ENCODE peak calls at places on chromosomes 4 and X, in ten cellular contexts. One of them, this sample, is unnamed.

GRCh38 chrX:54820737-54821136 is 13.2 kb downstream of the MAGED2 start:
- DNase-seq in body of pancreas: no peak
- DNase-seq in stomach: no peak
- DNase-seq in Peyer's patch: no peak
- DNase-seq in right lobe of liver: no peak
- DNase-seq in heart left ventricle: no peak
- DNase-seq in HepG2: no peak
- DNase-seq in A549: no peak
- DNase-seq in sigmoid colon: no peak
- DNase-seq in HCT116: no peak
- DNase-seq in this sample: no peak

GRCh38 chr4:162644346-162644745 is 480.5 kb upstream of the FSTL5 start:
- DNase-seq in body of pancreas: no peak
- DNase-seq in stomach: no peak
- DNase-seq in Peyer's patch: no peak
- DNase-seq in right lobe of liver: no peak
- DNase-seq in heart left ventricle: no peak
- DNase-seq in HepG2: no peak
- DNase-seq in A549: no peak
- DNase-seq in sigmoid colon: no peak
- DNase-seq in HCT116: no peak
- DNase-seq in this sample: no peak

GRCh38 chr4:73897380-73898136 is 28.4 kb downstream of the CXCL1 start:
- DNase-seq in body of pancreas: no peak
- DNase-seq in stomach: no peak
- DNase-seq in Peyer's patch: no peak
- DNase-seq in right lobe of liver: no peak
- DNase-seq in heart left ventricle: no peak
- DNase-seq in HepG2: no peak
- DNase-seq in A549: no peak
- DNase-seq in sigmoid colon: no peak
- DNase-seq in HCT116: no peak
- DNase-seq in this sample: no peak

GRCh38 chr4:156255608-156256007 is 301.9 kb upstream of the CTSO start:
- DNase-seq in body of pancreas: no peak
- DNase-seq in stomach: no peak
- DNase-seq in Peyer's patch: no peak
- DNase-seq in right lobe of liver: no peak
- DNase-seq in heart left ventricle: no peak
- DNase-seq in HepG2: no peak
- DNase-seq in A549: no peak
- DNase-seq in sigmoid colon: no peak
- DNase-seq in HCT116: no peak
- DNase-seq in this sample: no peak

GRCh38 chrX:92232182-92232581 is 453.0 kb downstream of the PCDH11X start:
- DNase-seq in body of pancreas: no peak
- DNase-seq in stomach: no peak
- DNase-seq in Peyer's patch: no peak
- DNase-seq in right lobe of liver: no peak
- DNase-seq in heart left ventricle: no peak
- DNase-seq in HepG2: peak
- DNase-seq in A549: peak
- DNase-seq in sigmoid colon: no peak
- DNase-seq in HCT116: no peak
- DNase-seq in this sample: no peak

GRCh38 chrX:53313746-53314105 is 32.3 kb upstream of the IQSEC2 start:
- DNase-seq in body of pancreas: no peak
- DNase-seq in stomach: no peak
- DNase-seq in Peyer's patch: no peak
- DNase-seq in right lobe of liver: no peak
- DNase-seq in heart left ventricle: no peak
- DNase-seq in HepG2: no peak
- DNase-seq in A549: no peak
- DNase-seq in sigmoid colon: no peak
- DNase-seq in HCT116: no peak
- DNase-seq in this sample: no peak

GRCh38 chr4:161003418-161004057 is 1160.3 kb downstream of the FSTL5 start:
- DNase-seq in body of pancreas: no peak
- DNase-seq in stomach: no peak
- DNase-seq in Peyer's patch: no peak
- DNase-seq in right lobe of liver: no peak
- DNase-seq in heart left ventricle: no peak
- DNase-seq in HepG2: no peak
- DNase-seq in A549: no peak
- DNase-seq in sigmoid colon: no peak
- DNase-seq in HCT116: no peak
- DNase-seq in this sample: no peak

GRCh38 chrX:1453951-1454785 is 1.5 kb upstream of the ASMTL start:
- DNase-seq in body of pancreas: peak
- DNase-seq in stomach: peak
- DNase-seq in Peyer's patch: peak
- DNase-seq in right lobe of liver: peak
- DNase-seq in heart left ventricle: peak
- DNase-seq in HepG2: peak
- DNase-seq in A549: peak
- DNase-seq in sigmoid colon: peak
- DNase-seq in HCT116: peak
- DNase-seq in this sample: no peak

GRCh38 chr4:36243355-36244256 is 708 bp downstream of the ARAP2 start:
- DNase-seq in body of pancreas: peak
- DNase-seq in stomach: peak
- DNase-seq in Peyer's patch: peak
- DNase-seq in right lobe of liver: peak
- DNase-seq in heart left ventricle: peak
- DNase-seq in HepG2: no peak
- DNase-seq in A549: peak
- DNase-seq in sigmoid colon: peak
- DNase-seq in HCT116: no peak
- DNase-seq in this sample: peak

GRCh38 chr4:15295421-15296162 is 132.2 kb upstream of the C1QTNF7 start:
- DNase-seq in body of pancreas: no peak
- DNase-seq in stomach: no peak
- DNase-seq in Peyer's patch: no peak
- DNase-seq in right lobe of liver: no peak
- DNase-seq in heart left ventricle: no peak
- DNase-seq in HepG2: no peak
- DNase-seq in A549: no peak
- DNase-seq in sigmoid colon: no peak
- DNase-seq in HCT116: no peak
- DNase-seq in this sample: no peak

GRCh38 chr4:139564502-139564901 is 8.5 kb upstream of the SETD7 start:
- DNase-seq in body of pancreas: no peak
- DNase-seq in stomach: no peak
- DNase-seq in Peyer's patch: no peak
- DNase-seq in right lobe of liver: no peak
- DNase-seq in heart left ventricle: no peak
- DNase-seq in HepG2: no peak
- DNase-seq in A549: no peak
- DNase-seq in sigmoid colon: no peak
- DNase-seq in HCT116: no peak
- DNase-seq in this sample: no peak

GRCh38 chrX:39752820-39753219 is 344.9 kb downstream of the BCOR start:
- DNase-seq in body of pancreas: peak
- DNase-seq in stomach: peak
- DNase-seq in Peyer's patch: no peak
- DNase-seq in right lobe of liver: peak
- DNase-seq in heart left ventricle: peak
- DNase-seq in HepG2: no peak
- DNase-seq in A549: no peak
- DNase-seq in sigmoid colon: no peak
- DNase-seq in HCT116: no peak
- DNase-seq in this sample: no peak

GRCh38 chr4:110059556-110060191 is 138.7 kb downstream of the ELOVL6 start:
- DNase-seq in body of pancreas: no peak
- DNase-seq in stomach: no peak
- DNase-seq in Peyer's patch: no peak
- DNase-seq in right lobe of liver: no peak
- DNase-seq in heart left ventricle: no peak
- DNase-seq in HepG2: no peak
- DNase-seq in A549: peak
- DNase-seq in sigmoid colon: no peak
- DNase-seq in HCT116: no peak
- DNase-seq in this sample: no peak

GRCh38 chrX:48003367-48003757 is 427 bp downstream of the ZNF182 start:
- DNase-seq in body of pancreas: no peak
- DNase-seq in stomach: no peak
- DNase-seq in Peyer's patch: peak
- DNase-seq in right lobe of liver: no peak
- DNase-seq in heart left ventricle: no peak
- DNase-seq in HepG2: no peak
- DNase-seq in A549: no peak
- DNase-seq in sigmoid colon: no peak
- DNase-seq in HCT116: no peak
- DNase-seq in this sample: no peak

GRCh38 chr4:15164571-15164970 is 162.3 kb downstream of the CPEB2 start:
- DNase-seq in body of pancreas: no peak
- DNase-seq in stomach: no peak
- DNase-seq in Peyer's patch: no peak
- DNase-seq in right lobe of liver: no peak
- DNase-seq in heart left ventricle: no peak
- DNase-seq in HepG2: no peak
- DNase-seq in A549: no peak
- DNase-seq in sigmoid colon: no peak
- DNase-seq in HCT116: no peak
- DNase-seq in this sample: no peak

GRCh38 chr4:10181745-10182445 is 65.3 kb upstream of the WDR1 start:
- DNase-seq in body of pancreas: no peak
- DNase-seq in stomach: no peak
- DNase-seq in Peyer's patch: no peak
- DNase-seq in right lobe of liver: no peak
- DNase-seq in heart left ventricle: no peak
- DNase-seq in HepG2: no peak
- DNase-seq in A549: no peak
- DNase-seq in sigmoid colon: no peak
- DNase-seq in HCT116: no peak
- DNase-seq in this sample: peak
- TF ChIP-seq POLR2A in body of pancreas: no peak
- TF ChIP-seq POLR2A in stomach: no peak
- TF ChIP-seq POLR2A in Peyer's patch: no peak
- TF ChIP-seq POLR2A in right lobe of liver: no peak
- TF ChIP-seq POLR2A in heart left ventricle: no peak
- TF ChIP-seq POLR2A in HepG2: no peak
- TF ChIP-seq POLR2A in A549: no peak
- TF ChIP-seq POLR2A in sigmoid colon: no peak
- TF ChIP-seq POLR2A in HCT116: no peak
- TF ChIP-seq POLR2A in this sample: no peak

DNA sequence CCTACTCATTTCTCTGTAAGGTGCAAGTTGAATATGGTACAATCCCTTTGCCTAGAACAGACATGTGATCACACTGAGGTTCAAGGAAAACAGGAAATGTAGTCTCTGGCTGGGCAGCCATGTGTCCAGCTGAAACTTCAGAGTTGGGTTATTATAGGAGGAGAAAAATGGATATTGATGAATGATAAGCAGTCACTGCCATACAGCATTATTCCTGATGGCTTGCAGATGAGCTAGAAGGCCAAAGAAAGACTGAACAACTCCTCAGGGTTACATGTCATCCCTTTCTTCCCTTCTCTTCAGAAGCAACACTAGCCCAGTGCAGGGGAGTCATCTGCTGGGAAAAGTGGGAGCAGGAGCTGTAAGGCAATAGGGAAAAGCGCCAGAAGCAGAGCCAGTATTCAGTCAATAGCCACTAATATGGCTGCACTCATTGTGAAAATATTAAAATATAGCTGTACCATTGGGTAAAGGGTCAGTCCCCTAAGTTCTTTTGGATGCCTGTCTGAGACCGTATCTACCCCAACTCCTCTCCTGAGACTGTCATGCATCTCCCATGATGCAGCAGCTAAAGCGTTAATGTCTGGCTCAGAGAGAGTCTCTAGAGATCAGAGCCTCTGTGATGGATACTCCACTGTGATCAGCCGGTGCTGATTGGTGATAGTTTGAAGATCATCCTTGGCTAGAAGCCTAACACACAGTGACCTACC is 20.5 kb downstream of the PHOX2B start:
- DNase-seq in body of pancreas: no peak
- DNase-seq in stomach: no peak
- DNase-seq in Peyer's patch: no peak
- DNase-seq in right lobe of liver: no peak
- DNase-seq in heart left ventricle: no peak
- DNase-seq in HepG2: no peak
- DNase-seq in A549: no peak
- DNase-seq in sigmoid colon: no peak
- DNase-seq in HCT116: no peak
- DNase-seq in this sample: no peak
- TF ChIP-seq POLR2A in body of pancreas: no peak
- TF ChIP-seq POLR2A in stomach: no peak
- TF ChIP-seq POLR2A in Peyer's patch: no peak
- TF ChIP-seq POLR2A in right lobe of liver: no peak
- TF ChIP-seq POLR2A in heart left ventricle: no peak
- TF ChIP-seq POLR2A in HepG2: no peak
- TF ChIP-seq POLR2A in A549: no peak
- TF ChIP-seq POLR2A in sigmoid colon: no peak
- TF ChIP-seq POLR2A in HCT116: no peak
- TF ChIP-seq POLR2A in this sample: no peak

DNA sequence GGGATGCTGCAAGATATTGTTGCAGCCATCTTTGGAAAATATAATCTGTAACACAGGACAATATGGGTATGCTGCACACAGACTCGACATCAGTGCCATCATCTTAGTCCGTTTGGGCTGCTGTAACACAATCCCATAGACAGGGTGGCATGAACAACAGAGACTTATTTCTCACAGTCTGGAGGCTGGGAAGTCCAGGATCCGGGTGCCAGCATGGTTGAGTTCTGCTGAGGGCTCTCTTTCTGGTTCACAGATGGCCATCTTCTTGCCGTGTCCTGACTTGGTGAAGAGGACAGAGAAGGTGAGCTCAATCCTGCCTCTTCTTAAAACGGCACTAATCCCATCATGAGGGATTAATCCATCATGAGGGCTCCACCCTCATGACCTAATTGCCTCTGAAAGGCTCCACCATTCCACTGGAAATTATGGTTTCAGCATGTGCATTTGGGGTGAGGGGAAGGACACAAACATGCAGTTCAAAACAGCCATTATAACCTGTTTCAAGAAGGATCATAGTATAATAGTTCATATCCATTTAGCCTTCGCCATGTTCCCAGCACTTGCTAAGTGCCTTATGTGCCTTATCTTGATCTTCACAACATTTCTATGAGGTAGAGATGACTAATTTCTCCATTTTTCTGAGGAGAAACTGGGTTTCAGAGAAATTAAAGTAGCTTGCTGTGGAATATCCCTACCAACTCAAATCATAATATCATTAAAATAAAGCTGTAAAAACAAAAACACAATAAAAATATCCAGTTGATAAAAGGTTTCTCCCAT is 27.9 kb upstream of the SPP1 start:
- DNase-seq in body of pancreas: no peak
- DNase-seq in stomach: no peak
- DNase-seq in Peyer's patch: no peak
- DNase-seq in right lobe of liver: no peak
- DNase-seq in heart left ventricle: no peak
- DNase-seq in HepG2: no peak
- DNase-seq in A549: no peak
- DNase-seq in sigmoid colon: no peak
- DNase-seq in HCT116: no peak
- DNase-seq in this sample: no peak
- TF ChIP-seq POLR2A in body of pancreas: no peak
- TF ChIP-seq POLR2A in stomach: no peak
- TF ChIP-seq POLR2A in Peyer's patch: no peak
- TF ChIP-seq POLR2A in right lobe of liver: no peak
- TF ChIP-seq POLR2A in heart left ventricle: no peak
- TF ChIP-seq POLR2A in HepG2: no peak
- TF ChIP-seq POLR2A in A549: no peak
- TF ChIP-seq POLR2A in sigmoid colon: no peak
- TF ChIP-seq POLR2A in HCT116: no peak
- TF ChIP-seq POLR2A in this sample: no peak

GRCh38 chr4:76830612-76831474 is 67.1 kb downstream of the SOWAHB start:
- DNase-seq in body of pancreas: peak
- DNase-seq in stomach: peak
- DNase-seq in Peyer's patch: peak
- DNase-seq in right lobe of liver: peak
- DNase-seq in heart left ventricle: peak
- DNase-seq in HepG2: peak
- DNase-seq in A549: peak
- DNase-seq in sigmoid colon: no peak
- DNase-seq in HCT116: peak
- DNase-seq in this sample: no peak
- TF ChIP-seq POLR2A in body of pancreas: peak
- TF ChIP-seq POLR2A in stomach: no peak
- TF ChIP-seq POLR2A in Peyer's patch: peak
- TF ChIP-seq POLR2A in right lobe of liver: peak
- TF ChIP-seq POLR2A in heart left ventricle: no peak
- TF ChIP-seq POLR2A in HepG2: peak
- TF ChIP-seq POLR2A in A549: no peak
- TF ChIP-seq POLR2A in sigmoid colon: no peak
- TF ChIP-seq POLR2A in HCT116: no peak
- TF ChIP-seq POLR2A in this sample: no peak

This sample was measured in erythroblast.